ENCODE peak calls at places on chromosomes 3 and 15, in five cellular contexts. One of them, this sample, is unnamed.

GRCh38 chr3:170137971-170138370 is 43.6 kb downstream of the PHC3 start:
- DNase-seq in mesenchymal stem cell: no peak
- DNase-seq in neuronal stem cell: no peak
- DNase-seq in mesendoderm: no peak
- DNase-seq in IMR-90: no peak
- DNase-seq in this sample: no peak

GRCh38 chr3:192033246-192033645 is 572.3 kb downstream of the PYDC2 start:
- DNase-seq in mesenchymal stem cell: no peak
- DNase-seq in neuronal stem cell: no peak
- DNase-seq in mesendoderm: no peak
- DNase-seq in IMR-90: no peak
- DNase-seq in this sample: no peak

GRCh38 chr3:183283886-183284285 is 30.8 kb downstream of the B3GNT5 start:
- DNase-seq in mesenchymal stem cell: no peak
- DNase-seq in neuronal stem cell: no peak
- DNase-seq in mesendoderm: no peak
- DNase-seq in IMR-90: peak
- DNase-seq in this sample: no peak

GRCh38 chr15:92861742-92862141 is 38.4 kb upstream of the CHD2 start:
- DNase-seq in mesenchymal stem cell: no peak
- DNase-seq in neuronal stem cell: no peak
- DNase-seq in mesendoderm: no peak
- DNase-seq in IMR-90: no peak
- DNase-seq in this sample: no peak

GRCh38 chr15:68252925-68253534 is 23.5 kb upstream of the CLN6 start:
- DNase-seq in mesenchymal stem cell: peak
- DNase-seq in neuronal stem cell: peak
- DNase-seq in mesendoderm: peak
- DNase-seq in IMR-90: peak
- DNase-seq in this sample: no peak

GRCh38 chr15:85780586-85780985 is 14.1 kb downstream of the KLHL25 start:
- DNase-seq in mesenchymal stem cell: no peak
- DNase-seq in neuronal stem cell: no peak
- DNase-seq in mesendoderm: no peak
- DNase-seq in IMR-90: no peak
- DNase-seq in this sample: no peak

GRCh38 chr3:126552688-126553283 is 5.9 kb downstream of the C3orf22 start:
- DNase-seq in mesenchymal stem cell: no peak
- DNase-seq in neuronal stem cell: no peak
- DNase-seq in mesendoderm: no peak
- DNase-seq in IMR-90: no peak
- DNase-seq in this sample: no peak

GRCh38 chr15:99425666-99426301 is 140.0 kb upstream of the MEF2A start:
- DNase-seq in mesenchymal stem cell: no peak
- DNase-seq in neuronal stem cell: no peak
- DNase-seq in mesendoderm: peak
- DNase-seq in IMR-90: no peak
- DNase-seq in this sample: no peak

GRCh38 chr3:111845996-111846395 is 13.1 kb upstream of the PHLDB2 start:
- DNase-seq in mesenchymal stem cell: peak
- DNase-seq in neuronal stem cell: no peak
- DNase-seq in mesendoderm: no peak
- DNase-seq in IMR-90: peak
- DNase-seq in this sample: no peak

GRCh38 chr3:101842245-101842934 is 6.9 kb upstream of the NFKBIZ start:
- DNase-seq in mesenchymal stem cell: peak
- DNase-seq in neuronal stem cell: peak
- DNase-seq in mesendoderm: peak
- DNase-seq in IMR-90: no peak
- DNase-seq in this sample: peak

GRCh38 chr3:143885803-143886427 is 37.6 kb upstream of the SLC9A9 start:
- DNase-seq in mesenchymal stem cell: peak
- DNase-seq in neuronal stem cell: no peak
- DNase-seq in mesendoderm: peak
- DNase-seq in IMR-90: peak
- DNase-seq in this sample: no peak

GRCh38 chr15:82910721-82911120 is 41.8 kb downstream of the HOMER2 start:
- DNase-seq in mesenchymal stem cell: no peak
- DNase-seq in neuronal stem cell: no peak
- DNase-seq in mesendoderm: peak
- DNase-seq in IMR-90: no peak
- DNase-seq in this sample: no peak
- H2BK15ac ChIP-seq in mesenchymal stem cell: no peak
- H2BK15ac ChIP-seq in neuronal stem cell: no peak
- H2BK15ac ChIP-seq in mesendoderm: no peak
- H2BK15ac ChIP-seq in IMR-90: no peak
- H2BK15ac ChIP-seq in this sample: no peak

GRCh38 chr15:33515121-33515520 is 204.4 kb downstream of the RYR3 start:
- DNase-seq in mesenchymal stem cell: no peak
- DNase-seq in neuronal stem cell: no peak
- DNase-seq in mesendoderm: no peak
- DNase-seq in IMR-90: no peak
- DNase-seq in this sample: no peak
- H2BK15ac ChIP-seq in mesenchymal stem cell: no peak
- H2BK15ac ChIP-seq in neuronal stem cell: no peak
- H2BK15ac ChIP-seq in mesendoderm: no peak
- H2BK15ac ChIP-seq in IMR-90: no peak
- H2BK15ac ChIP-seq in this sample: no peak

GRCh38 chr15:29926083-29926388 is 103.8 kb upstream of the TJP1 start:
- DNase-seq in mesenchymal stem cell: no peak
- DNase-seq in neuronal stem cell: no peak
- DNase-seq in mesendoderm: no peak
- DNase-seq in IMR-90: no peak
- DNase-seq in this sample: no peak

GRCh38 chr15:29924750-29925149 is 102.5 kb upstream of the TJP1 start:
- DNase-seq in mesenchymal stem cell: peak
- DNase-seq in neuronal stem cell: peak
- DNase-seq in mesendoderm: peak
- DNase-seq in IMR-90: peak
- DNase-seq in this sample: no peak

GRCh38 chr15:29921130-29921601 is 98.9 kb upstream of the TJP1 start:
- DNase-seq in mesenchymal stem cell: no peak
- DNase-seq in neuronal stem cell: no peak
- DNase-seq in mesendoderm: peak
- DNase-seq in IMR-90: no peak
- DNase-seq in this sample: no peak

GRCh38 chr15:29922191-29922590 is 99.9 kb upstream of the TJP1 start:
- DNase-seq in mesenchymal stem cell: no peak
- DNase-seq in neuronal stem cell: no peak
- DNase-seq in mesendoderm: no peak
- DNase-seq in IMR-90: no peak
- DNase-seq in this sample: no peak

GRCh38 chr15:29925227-29926082 is 103.2 kb upstream of the TJP1 start:
- DNase-seq in mesenchymal stem cell: peak
- DNase-seq in neuronal stem cell: peak
- DNase-seq in mesendoderm: peak
- DNase-seq in IMR-90: peak
- DNase-seq in this sample: peak
- H2BK15ac ChIP-seq in mesenchymal stem cell: no peak
- H2BK15ac ChIP-seq in neuronal stem cell: no peak
- H2BK15ac ChIP-seq in mesendoderm: peak
- H2BK15ac ChIP-seq in IMR-90: peak
- H2BK15ac ChIP-seq in this sample: no peak

GRCh38 chr3:38657369-38657768 is 7.9 kb upstream of the SCN5A start:
- DNase-seq in mesenchymal stem cell: no peak
- DNase-seq in neuronal stem cell: no peak
- DNase-seq in mesendoderm: no peak
- DNase-seq in IMR-90: no peak
- DNase-seq in this sample: no peak
- H2BK15ac ChIP-seq in mesenchymal stem cell: no peak
- H2BK15ac ChIP-seq in neuronal stem cell: no peak
- H2BK15ac ChIP-seq in mesendoderm: no peak
- H2BK15ac ChIP-seq in IMR-90: no peak
- H2BK15ac ChIP-seq in this sample: no peak

GRCh38 chr3:60010778-60011177 is 961.0 kb upstream of the CFAP20DC start:
- DNase-seq in mesenchymal stem cell: no peak
- DNase-seq in neuronal stem cell: no peak
- DNase-seq in mesendoderm: no peak
- DNase-seq in IMR-90: no peak
- DNase-seq in this sample: no peak
- H2BK15ac ChIP-seq in mesenchymal stem cell: no peak
- H2BK15ac ChIP-seq in neuronal stem cell: no peak
- H2BK15ac ChIP-seq in mesendoderm: no peak
- H2BK15ac ChIP-seq in IMR-90: no peak
- H2BK15ac ChIP-seq in this sample: no peak

DNA sequence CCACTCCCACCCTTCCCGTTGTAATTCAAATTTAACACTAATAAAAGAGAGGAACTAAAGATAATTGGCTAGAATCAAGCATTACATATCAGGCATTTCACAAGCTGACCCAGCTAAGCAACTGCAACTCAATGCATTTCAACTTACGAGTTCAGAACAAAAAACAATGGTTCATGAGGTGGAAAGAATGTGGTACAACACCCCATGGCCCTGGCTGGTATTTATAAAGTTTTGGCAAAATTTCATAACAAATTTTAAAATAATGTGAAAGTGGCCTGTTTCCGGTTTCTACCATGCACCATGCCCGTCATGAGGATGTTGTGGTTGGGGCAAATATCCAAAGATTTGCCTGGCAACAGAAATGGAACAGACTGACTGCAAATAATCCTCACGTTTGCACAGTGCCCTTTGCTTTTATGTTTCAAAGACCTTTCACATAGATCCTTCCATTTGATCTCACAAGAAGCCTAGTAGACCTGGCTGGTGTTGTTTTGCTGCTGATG is 455.3 kb upstream of the NR2F2 start:
- DNase-seq in mesenchymal stem cell: no peak
- DNase-seq in neuronal stem cell: no peak
- DNase-seq in mesendoderm: no peak
- DNase-seq in IMR-90: no peak
- DNase-seq in this sample: no peak
- H2BK15ac ChIP-seq in mesenchymal stem cell: no peak
- H2BK15ac ChIP-seq in neuronal stem cell: no peak
- H2BK15ac ChIP-seq in mesendoderm: no peak
- H2BK15ac ChIP-seq in IMR-90: no peak
- H2BK15ac ChIP-seq in this sample: no peak

DNA sequence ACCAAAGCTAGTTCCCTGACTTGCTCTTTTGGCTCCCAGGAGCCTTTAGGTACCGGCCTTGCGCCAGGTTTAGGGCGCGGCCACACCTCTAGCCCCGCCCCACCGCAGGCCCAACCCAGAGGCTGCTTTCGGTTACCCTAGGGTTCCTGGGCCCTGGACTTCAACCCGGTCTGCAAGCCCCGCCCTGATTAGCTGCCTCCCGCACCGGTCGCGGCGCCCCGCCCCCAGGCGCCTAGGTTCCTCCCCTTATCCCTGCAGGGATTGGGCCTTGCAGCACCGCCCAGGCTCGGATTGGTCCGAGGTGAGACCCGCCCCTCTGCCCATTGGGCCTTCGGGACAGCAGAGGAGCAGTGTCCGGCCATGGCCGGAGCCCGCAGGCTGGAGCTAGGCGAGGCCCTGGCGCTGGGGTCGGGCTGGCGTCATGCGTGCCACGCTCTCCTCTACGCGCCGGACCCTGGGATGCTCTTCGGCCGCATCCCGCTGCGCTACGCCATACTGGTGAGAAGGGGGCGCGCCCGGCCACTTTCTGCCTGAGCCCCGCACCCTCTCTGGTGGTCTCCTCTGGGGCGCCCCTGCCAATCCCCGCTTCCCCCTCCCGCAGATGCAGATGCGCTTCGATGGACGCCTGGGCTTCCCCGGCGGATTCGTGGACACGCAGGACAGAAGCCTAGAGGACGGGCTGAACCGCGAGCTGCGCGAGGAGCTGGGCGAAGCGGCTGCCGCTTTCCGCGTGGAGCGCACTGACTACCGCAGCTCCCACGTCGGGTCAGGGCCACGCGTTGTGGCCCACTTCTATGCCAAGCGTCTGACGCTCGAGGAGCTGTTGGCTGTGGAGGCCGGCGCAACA is at the start of gene NUDT16:
- DNase-seq in mesenchymal stem cell: peak
- DNase-seq in neuronal stem cell: peak
- DNase-seq in mesendoderm: peak
- DNase-seq in IMR-90: peak
- DNase-seq in this sample: peak
- H2BK15ac ChIP-seq in mesenchymal stem cell: peak
- H2BK15ac ChIP-seq in neuronal stem cell: peak
- H2BK15ac ChIP-seq in mesendoderm: no peak
- H2BK15ac ChIP-seq in IMR-90: no peak
- H2BK15ac ChIP-seq in this sample: no peak

GRCh38 chr3:125156491-125156890 is 56.1 kb downstream of the SLC12A8 start:
- DNase-seq in mesenchymal stem cell: no peak
- DNase-seq in neuronal stem cell: no peak
- DNase-seq in mesendoderm: no peak
- DNase-seq in IMR-90: no peak
- DNase-seq in this sample: no peak

GRCh38 chr3:125151916-125152315 is 60.6 kb downstream of the SLC12A8 start:
- DNase-seq in mesenchymal stem cell: no peak
- DNase-seq in neuronal stem cell: no peak
- DNase-seq in mesendoderm: no peak
- DNase-seq in IMR-90: peak
- DNase-seq in this sample: no peak

GRCh38 chr3:125157183-125157582 is 55.4 kb downstream of the SLC12A8 start:
- DNase-seq in mesenchymal stem cell: no peak
- DNase-seq in neuronal stem cell: no peak
- DNase-seq in mesendoderm: no peak
- DNase-seq in IMR-90: no peak
- DNase-seq in this sample: no peak

GRCh38 chr3:125154110-125154509 is 58.4 kb downstream of the SLC12A8 start:
- DNase-seq in mesenchymal stem cell: no peak
- DNase-seq in neuronal stem cell: no peak
- DNase-seq in mesendoderm: no peak
- DNase-seq in IMR-90: no peak
- DNase-seq in this sample: no peak

GRCh38 chr3:125154800-125155269 is 57.7 kb downstream of the SLC12A8 start:
- DNase-seq in mesenchymal stem cell: no peak
- DNase-seq in neuronal stem cell: no peak
- DNase-seq in mesendoderm: no peak
- DNase-seq in IMR-90: no peak
- DNase-seq in this sample: no peak
- H2BK15ac ChIP-seq in mesenchymal stem cell: no peak
- H2BK15ac ChIP-seq in neuronal stem cell: no peak
- H2BK15ac ChIP-seq in mesendoderm: no peak
- H2BK15ac ChIP-seq in IMR-90: no peak
- H2BK15ac ChIP-seq in this sample: no peak

GRCh38 chr15:89164712-89165211 is 56.6 kb downstream of the RLBP1 start:
- DNase-seq in mesenchymal stem cell: no peak
- DNase-seq in neuronal stem cell: no peak
- DNase-seq in mesendoderm: no peak
- DNase-seq in IMR-90: peak
- DNase-seq in this sample: no peak
- H2BK15ac ChIP-seq in mesenchymal stem cell: no peak
- H2BK15ac ChIP-seq in neuronal stem cell: no peak
- H2BK15ac ChIP-seq in mesendoderm: no peak
- H2BK15ac ChIP-seq in IMR-90: no peak
- H2BK15ac ChIP-seq in this sample: no peak

GRCh38 chr15:71708052-71708432 is 102.3 kb upstream of the NR2E3 start:
- DNase-seq in mesenchymal stem cell: peak
- DNase-seq in neuronal stem cell: no peak
- DNase-seq in mesendoderm: no peak
- DNase-seq in IMR-90: no peak
- DNase-seq in this sample: no peak
- H2BK15ac ChIP-seq in mesenchymal stem cell: no peak
- H2BK15ac ChIP-seq in neuronal stem cell: no peak
- H2BK15ac ChIP-seq in mesendoderm: no peak
- H2BK15ac ChIP-seq in IMR-90: peak
- H2BK15ac ChIP-seq in this sample: no peak

This sample was measured in H1.